ENCODE peak calls at places on chromosomes 11 and 22, in nine cellular contexts. W is stomach, C is GM12865, R is PC-3, O is psoas muscle, T is AG09309, F is lower leg skin, K is fibroblast of the aortic adventitia, I is upper lobe of right lung. H is an unnamed sample.

GRCh38 chr22:29267858-29268510 is at the start of the genes EWSR1 and RHBDD3:
- DNase-seq in W (peak), C (peak), R (peak), O (peak), T (peak), F (peak), K (peak), I (peak), H (peak)

GRCh38 chr11:19951558-19952083 is 208.7 kb downstream of the DBX1 start:
- DNase-seq in W (no peak), C (peak), R (peak), O (no peak), T (no peak), F (no peak), K (peak), I (no peak), H (peak)

GRCh38 chr11:121482231-121483129 is 29.7 kb upstream of the SORL1-AS1 start:
- DNase-seq in W (no peak), C (peak), R (no peak), O (no peak), T (no peak), F (no peak), K (no peak), I (no peak), H (peak)

GRCh38 chr22:24400726-24401596 is 26.4 kb upstream of the ADORA2A start:
- DNase-seq in W (no peak), C (peak), R (no peak), O (peak), T (no peak), F (no peak), K (peak), I (no peak), H (no peak)

GRCh38 chr11:43327987-43328386 is 16.2 kb downstream of the API5 start:
- DNase-seq in W (peak), C (no peak), R (peak), O (no peak), T (peak), F (no peak), K (peak), I (no peak), H (no peak)

GRCh38 chr11:5807580-5807979 is 1.1 kb upstream of the OR52N2 start:
- DNase-seq in W (no peak), C (no peak), R (no peak), O (no peak), T (no peak), F (no peak), K (no peak), I (no peak), H (no peak)

GRCh38 chr11:104199041-104199440 is 35.1 kb upstream of the PDGFD start:
- DNase-seq in W (no peak), C (no peak), R (no peak), O (no peak), T (no peak), F (no peak), K (no peak), I (no peak), H (no peak)

GRCh38 chr11:44868455-44869421 is 81.9 kb downstream of the TP53I11 start:
- DNase-seq in W (no peak), C (no peak), R (no peak), O (no peak), T (no peak), F (no peak), K (no peak), I (no peak), H (no peak)

GRCh38 chr11:2759228-2760195 is 59.7 kb upstream of the KCNQ1OT1 start:
- DNase-seq in W (peak), C (no peak), R (no peak), O (peak), T (no peak), F (no peak), K (no peak), I (peak), H (no peak)

GRCh38 chr11:106409201-106409600 is 331.7 kb downstream of the AASDHPPT start:
- DNase-seq in W (no peak), C (no peak), R (peak), O (no peak), T (no peak), F (no peak), K (no peak), I (no peak), H (no peak)

GRCh38 chr22:22897036-22897435 is 9.4 kb downstream of the IGLL5 start:
- DNase-seq in W (no peak), C (no peak), R (no peak), O (no peak), T (no peak), F (no peak), K (no peak), I (peak), H (no peak)

GRCh38 chr22:45180280-45180679 is 16.6 kb downstream of the NUP50 start:
- DNase-seq in W (no peak), C (no peak), R (no peak), O (no peak), T (no peak), F (no peak), K (no peak), I (no peak), H (no peak)

GRCh38 chr22:35681454-35682050 is 33.3 kb downstream of the APOL6 start:
- DNase-seq in W (no peak), C (no peak), R (no peak), O (no peak), T (no peak), F (no peak), K (no peak), I (no peak), H (no peak)

GRCh38 chr11:126989942-126990715 is 10.4 kb downstream of the KIRREL3 start:
- DNase-seq in W (peak), C (peak), R (peak), O (peak), T (peak), F (peak), K (peak), I (peak), H (peak)

GRCh38 chr11:789951-790350 is at the start of gene CEND1:
- DNase-seq in W (no peak), C (peak), R (no peak), O (peak), T (no peak), F (no peak), K (peak), I (no peak), H (no peak)

GRCh38 chr22:49582171-49582570 is 245.5 kb downstream of the BRD1 start:
- DNase-seq in W (no peak), C (no peak), R (no peak), O (no peak), T (no peak), F (no peak), K (no peak), I (no peak), H (no peak)

GRCh38 chr11:19777032-19777341 is 64.3 kb downstream of the NAV2 start:
- DNase-seq in W (peak), C (peak), R (peak), O (no peak), T (no peak), F (no peak), K (no peak), I (peak), H (no peak)

GRCh38 chr11:34915136-34916013 is 804 bp downstream of the APIP start:
- DNase-seq in W (no peak), C (no peak), R (no peak), O (no peak), T (no peak), F (no peak), K (peak), I (no peak), H (no peak)

GRCh38 chr22:47304854-47305253 is 542.4 kb downstream of the TBC1D22A start:
- DNase-seq in W (no peak), C (no peak), R (no peak), O (no peak), T (no peak), F (no peak), K (no peak), I (no peak), H (no peak)

GRCh38 chr11:118198370-118198769 is 21.9 kb upstream of the SCN2B start:
- DNase-seq in W (peak), C (peak), R (peak), O (peak), T (no peak), F (peak), K (peak), I (peak), H (peak)
- H3K4me3 ChIP-seq in W (no peak), C (no peak), R (peak), O (peak), T (no peak), F (no peak), K (peak), I (no peak), H (no peak)

DNA sequence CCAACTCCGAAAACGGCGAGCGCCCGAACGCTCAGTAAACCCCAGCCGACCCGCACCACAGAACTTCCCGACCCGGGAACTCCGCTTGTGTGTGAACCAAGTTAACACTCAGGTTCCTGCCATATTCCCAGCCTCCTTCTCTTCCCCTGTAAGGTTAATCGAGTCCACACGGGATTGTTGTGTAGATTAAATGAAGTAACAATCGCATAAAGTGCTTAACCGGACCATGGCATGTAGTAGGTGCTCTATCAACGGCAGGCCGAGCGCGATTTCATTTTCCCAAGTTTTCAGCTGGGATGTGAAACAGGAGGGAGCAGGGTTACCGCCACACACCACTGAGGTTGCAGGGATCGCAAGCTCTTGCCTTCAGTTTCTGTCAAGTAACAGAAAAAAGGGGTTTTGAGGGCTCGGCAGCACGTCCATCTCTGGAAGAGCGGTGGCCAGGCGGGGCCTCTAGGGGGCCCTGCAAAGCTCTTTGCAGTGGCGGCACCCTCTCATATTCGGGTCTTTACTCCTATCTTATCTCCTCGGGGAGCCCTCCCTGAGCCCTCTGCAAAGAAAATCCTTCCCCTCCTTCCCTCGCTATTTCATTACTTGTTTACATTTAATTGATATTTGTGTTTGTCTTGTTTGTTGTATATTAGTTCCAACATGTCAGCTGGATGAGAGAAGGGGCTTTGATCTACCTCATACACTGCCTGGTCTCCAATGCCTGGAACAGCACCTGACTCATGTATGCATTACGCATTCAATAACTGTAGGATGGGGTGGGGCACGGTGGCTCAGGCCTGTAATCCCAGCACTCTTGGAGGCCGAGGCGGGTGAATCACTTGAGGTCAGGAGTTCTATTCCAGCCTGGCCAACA is 792 bp upstream of the PLEKHA7 start:
- DNase-seq in W (peak), C (peak), R (peak), O (no peak), T (no peak), F (no peak), K (peak), I (no peak), H (peak)
- H3K4me3 ChIP-seq in W (peak), C (peak), R (peak), O (peak), T (no peak), F (no peak), K (no peak), I (peak), H (peak)

DNA sequence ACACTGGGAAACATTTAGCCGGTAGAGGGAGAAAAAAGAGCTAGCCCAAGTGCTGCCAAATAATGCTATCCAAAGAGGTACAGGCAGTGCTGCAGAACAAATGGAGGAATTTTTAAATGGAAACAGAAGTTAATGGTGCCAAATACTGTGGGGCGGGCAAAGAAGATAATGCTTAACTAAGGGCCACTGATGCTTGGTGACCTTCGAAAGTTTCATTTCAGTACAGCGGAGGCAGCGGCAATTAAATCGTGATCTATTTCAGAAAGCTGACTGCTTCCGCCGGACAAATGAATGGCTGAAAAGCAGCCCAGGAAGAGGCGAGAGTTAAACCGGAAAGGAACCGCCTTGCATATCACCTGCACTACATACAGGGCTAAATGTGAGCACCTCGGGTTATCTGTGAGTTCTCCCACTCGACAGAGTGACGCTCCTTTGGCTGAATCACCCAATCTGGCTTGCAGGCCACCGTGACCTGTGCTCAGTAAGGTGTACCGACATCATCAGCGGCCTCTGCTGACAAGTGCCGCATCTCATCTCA is 42.1 kb downstream of the CADM1 start:
- DNase-seq in W (no peak), C (no peak), R (no peak), O (no peak), T (no peak), F (no peak), K (no peak), I (no peak), H (no peak)
- H3K4me3 ChIP-seq in W (no peak), C (no peak), R (no peak), O (no peak), T (no peak), F (no peak), K (no peak), I (no peak), H (no peak)

DNA sequence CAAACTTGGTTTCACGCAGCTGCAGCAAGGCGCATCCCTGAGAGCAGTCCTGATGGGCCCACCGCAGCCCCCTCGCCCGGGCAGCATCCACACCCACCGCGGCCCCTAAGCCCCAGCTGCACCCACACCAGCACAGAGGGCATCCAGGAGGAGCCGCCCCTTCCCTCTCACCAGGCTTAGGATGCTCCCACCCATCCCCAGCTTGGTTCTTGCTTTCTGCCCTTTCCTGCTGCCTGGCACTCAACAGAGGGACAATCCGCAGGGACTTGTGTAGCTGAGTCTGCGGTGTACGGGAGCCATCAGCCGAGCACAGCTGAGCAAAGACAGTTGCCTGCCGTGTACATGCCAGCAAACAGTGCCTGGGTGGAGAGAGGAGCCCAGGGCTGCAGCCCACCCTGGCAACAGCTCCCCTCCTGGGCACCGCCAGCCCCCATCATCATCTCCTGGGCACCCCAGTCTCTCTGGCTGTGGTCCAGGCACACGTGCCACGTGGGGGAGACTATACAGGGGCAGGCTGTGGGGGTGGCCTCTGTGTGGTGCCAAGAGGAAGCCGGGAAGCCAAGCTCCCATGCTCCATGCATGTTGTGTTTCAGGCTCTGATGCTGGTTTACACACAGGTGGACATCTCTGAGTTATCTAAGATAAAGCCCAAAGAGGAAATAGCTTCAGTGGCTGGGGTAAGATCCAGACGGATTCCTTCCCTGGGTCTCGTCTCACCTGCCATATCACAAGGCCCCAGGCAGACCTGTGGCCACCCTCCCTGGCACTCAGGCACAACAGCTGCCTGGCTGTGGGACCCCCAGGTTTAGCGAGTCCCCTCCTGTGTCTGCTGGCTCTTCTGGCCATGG is 36.1 kb upstream of the GNB1L start:
- DNase-seq in W (no peak), C (no peak), R (no peak), O (peak), T (no peak), F (no peak), K (no peak), I (no peak), H (peak)
- H3K4me3 ChIP-seq in W (no peak), C (no peak), R (peak), O (no peak), T (no peak), F (no peak), K (no peak), I (no peak), H (peak)

DNA sequence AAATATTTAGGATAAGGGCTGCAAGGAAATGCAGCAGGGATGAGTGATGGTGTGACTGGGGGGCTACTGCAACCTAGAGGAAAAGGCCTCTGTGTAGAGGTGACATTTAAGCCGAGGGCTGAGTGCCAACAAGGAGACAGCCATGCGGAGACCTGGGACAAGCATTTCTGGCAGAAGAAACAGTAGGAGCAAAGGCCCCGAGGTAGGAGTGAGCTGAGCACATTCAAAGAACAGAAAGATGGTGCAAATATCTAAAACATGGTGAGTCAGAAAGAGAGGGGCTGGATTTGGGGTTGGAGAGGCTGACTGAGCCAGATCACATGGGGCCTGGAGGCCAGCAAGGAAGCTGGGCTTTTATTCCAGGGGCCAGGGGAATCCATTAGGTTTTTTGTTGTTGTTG is 55.1 kb upstream of the INCENP start:
- DNase-seq in W (no peak), C (no peak), R (no peak), O (no peak), T (no peak), F (no peak), K (no peak), I (peak), H (no peak)
- H3K4me3 ChIP-seq in W (no peak), C (no peak), R (no peak), O (no peak), T (no peak), F (no peak), K (no peak), I (no peak), H (no peak)

GRCh38 chr11:75430692-75431532 is 2.1 kb downstream of the KLHL35 start:
- DNase-seq in W (no peak), C (no peak), R (peak), O (peak), T (no peak), F (no peak), K (no peak), I (no peak), H (no peak)
- H3K4me3 ChIP-seq in W (peak), C (peak), R (peak), O (peak), T (peak), F (no peak), K (peak), I (peak), H (peak)

GRCh38 chr22:19691007-19691720 is 23.1 kb upstream of the SEPTIN5 start:
- DNase-seq in W (no peak), C (no peak), R (no peak), O (no peak), T (no peak), F (no peak), K (no peak), I (peak), H (no peak)
- H3K4me3 ChIP-seq in W (peak), C (no peak), R (peak), O (peak), T (peak), F (no peak), K (peak), I (no peak), H (no peak)

GRCh38 chr11:96112192-96113099 is 188.5 kb upstream of the MTMR2 start:
- DNase-seq in W (no peak), C (peak), R (no peak), O (no peak), T (no peak), F (no peak), K (peak), I (no peak), H (no peak)
- H3K4me3 ChIP-seq in W (no peak), C (no peak), R (no peak), O (no peak), T (no peak), F (no peak), K (peak), I (no peak), H (no peak)

H was measured in Jurkat, Clone E6-1.